ENCODE peak calls at places on chromosomes 4 and X, in four cellular contexts. T, U, D and N are unnamed samples.

GRCh38 chr4:114052227-114052626 is 72.8 kb upstream of the ARSJ start:
- DNase-seq in T (no peak), U (no peak), D (no peak), N (no peak)

GRCh38 chrX:150635952-150636351 is 57.2 kb upstream of the MTMR1 start:
- DNase-seq in T (peak; percentile 33), U (peak; percentile 76), D (no peak), N (no peak)

GRCh38 chrX:153688900-153689590 is 1.3 kb downstream of the SLC6A8 start:
- DNase-seq in T (no peak), U (peak; percentile 46), D (no peak), N (no peak)

GRCh38 chrX:63128509-63128908 is 222.6 kb downstream of the SPIN4 start:
- DNase-seq in T (no peak), U (peak; percentile 62), D (no peak), N (no peak)

GRCh38 chr4:108210989-108211725 is 42.4 kb upstream of the LEF1 start:
- DNase-seq in T (no peak), U (peak; percentile 75), D (no peak), N (no peak)

GRCh38 chrX:130937101-130937500 is 34.1 kb upstream of the ENOX2 start:
- DNase-seq in T (no peak), U (no peak), D (no peak), N (no peak)

GRCh38 chr4:40507977-40508376 is 121.7 kb downstream of the RBM47 start:
- DNase-seq in T (no peak), U (no peak), D (no peak), N (no peak)

GRCh38 chrX:66622209-66622608 is 16.7 kb downstream of the EDA2R start:
- DNase-seq in T (no peak), U (no peak), D (no peak), N (no peak)

GRCh38 chr4:32775049-32775448 is 2054.9 kb downstream of the PCDH7 start:
- DNase-seq in T (no peak), U (peak; percentile 69), D (no peak), N (no peak)

GRCh38 chr4:183960021-183960420 is 54.9 kb downstream of the STOX2 start:
- DNase-seq in T (peak; percentile 17), U (peak; percentile 40), D (no peak), N (no peak)

GRCh38 chr4:150297861-150298474 is 219.7 kb downstream of the DCLK2 start:
- DNase-seq in T (no peak), U (peak; percentile 76), D (no peak), N (peak; percentile 37)

GRCh38 chrX:9681422-9681821 is 84.2 kb downstream of the GPR143 start:
- DNase-seq in T (no peak), U (no peak), D (no peak), N (no peak)

GRCh38 chr4:78618426-78618825 is 66.9 kb downstream of the ANXA3 start:
- DNase-seq in T (no peak), U (no peak), D (no peak), N (no peak)

GRCh38 chr4:154329939-154330338 is 161.7 kb downstream of the DCHS2 start:
- DNase-seq in T (no peak), U (no peak), D (no peak), N (no peak)

GRCh38 chr4:154328030-154328429 is 163.6 kb downstream of the DCHS2 start:
- DNase-seq in T (no peak), U (no peak), D (no peak), N (no peak)

GRCh38 chr4:154332681-154333421 is 158.7 kb downstream of the DCHS2 start:
- DNase-seq in T (no peak), U (no peak), D (peak; percentile 57), N (peak; percentile 23)

DNA sequence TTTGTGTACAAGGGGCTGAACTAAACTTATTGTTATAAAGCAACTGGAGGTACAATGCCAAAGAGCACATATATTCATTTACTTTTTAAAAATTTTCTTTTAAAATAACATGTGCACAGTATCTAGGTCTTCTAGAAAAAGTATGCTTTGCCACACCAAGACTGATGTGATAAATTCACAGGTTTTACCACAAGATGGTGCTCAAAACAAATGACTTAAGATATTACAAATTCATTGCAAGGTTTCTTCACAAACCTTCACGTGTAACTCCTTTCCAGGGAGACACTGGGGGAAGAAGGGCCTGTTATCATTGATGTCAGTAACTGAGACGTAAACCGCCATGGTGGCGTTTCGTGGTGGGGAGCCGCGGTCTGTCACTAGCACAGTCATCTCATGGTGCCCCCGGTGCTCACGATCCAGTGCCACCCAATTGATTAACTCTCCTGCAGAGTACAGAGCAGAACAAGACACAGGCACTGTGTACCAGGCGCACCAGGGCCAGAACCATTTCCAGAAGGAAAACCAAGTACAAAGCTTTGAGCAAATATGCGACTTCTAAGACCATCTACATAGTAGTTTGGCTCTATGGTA is 162.2 kb downstream of the DCHS2 start:
- DNase-seq in T (no peak), U (peak; percentile 59), D (peak; percentile 47), N (no peak)
- TF ChIP-seq CTCF in T (peak; percentile 31), U (peak; percentile 54), D (no peak), N (no peak)

DNA sequence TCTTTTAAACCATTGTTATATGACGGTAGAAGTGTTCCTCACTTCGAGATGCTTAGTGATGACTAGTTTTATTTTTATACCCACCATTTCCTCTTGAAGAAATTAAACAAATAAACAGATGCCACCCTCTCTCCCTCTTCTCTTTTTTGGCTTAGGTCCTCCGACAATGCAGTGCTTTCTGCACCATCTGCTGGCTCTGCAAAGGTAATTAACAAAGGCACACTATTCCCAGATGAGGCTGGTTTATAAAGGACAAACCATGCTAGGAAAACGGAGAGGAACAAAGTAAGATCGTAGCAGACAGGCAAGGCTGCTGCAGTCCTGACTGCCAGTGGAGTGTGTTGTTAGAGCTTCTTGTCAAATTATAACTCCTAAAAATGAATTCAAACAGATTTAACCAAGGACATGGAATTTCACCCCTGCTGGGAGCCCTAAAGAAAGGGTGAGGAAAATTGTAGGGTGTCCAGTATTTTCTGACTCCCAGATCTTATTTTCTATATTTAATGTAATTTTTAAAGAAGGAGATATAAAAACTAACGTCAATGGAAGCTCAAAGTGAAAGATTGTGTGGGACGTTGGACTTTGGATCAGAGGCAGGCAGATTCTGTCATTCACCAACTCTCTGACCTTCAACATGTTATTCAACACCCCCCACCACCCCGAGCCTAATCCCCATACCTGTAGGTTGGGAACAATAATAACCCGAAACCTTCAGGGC is 142.1 kb downstream of the CPEB2 start:
- DNase-seq in T (no peak), U (no peak), D (no peak), N (no peak)
- TF ChIP-seq CTCF in T (peak; percentile 14), U (no peak), D (no peak), N (no peak)

DNA sequence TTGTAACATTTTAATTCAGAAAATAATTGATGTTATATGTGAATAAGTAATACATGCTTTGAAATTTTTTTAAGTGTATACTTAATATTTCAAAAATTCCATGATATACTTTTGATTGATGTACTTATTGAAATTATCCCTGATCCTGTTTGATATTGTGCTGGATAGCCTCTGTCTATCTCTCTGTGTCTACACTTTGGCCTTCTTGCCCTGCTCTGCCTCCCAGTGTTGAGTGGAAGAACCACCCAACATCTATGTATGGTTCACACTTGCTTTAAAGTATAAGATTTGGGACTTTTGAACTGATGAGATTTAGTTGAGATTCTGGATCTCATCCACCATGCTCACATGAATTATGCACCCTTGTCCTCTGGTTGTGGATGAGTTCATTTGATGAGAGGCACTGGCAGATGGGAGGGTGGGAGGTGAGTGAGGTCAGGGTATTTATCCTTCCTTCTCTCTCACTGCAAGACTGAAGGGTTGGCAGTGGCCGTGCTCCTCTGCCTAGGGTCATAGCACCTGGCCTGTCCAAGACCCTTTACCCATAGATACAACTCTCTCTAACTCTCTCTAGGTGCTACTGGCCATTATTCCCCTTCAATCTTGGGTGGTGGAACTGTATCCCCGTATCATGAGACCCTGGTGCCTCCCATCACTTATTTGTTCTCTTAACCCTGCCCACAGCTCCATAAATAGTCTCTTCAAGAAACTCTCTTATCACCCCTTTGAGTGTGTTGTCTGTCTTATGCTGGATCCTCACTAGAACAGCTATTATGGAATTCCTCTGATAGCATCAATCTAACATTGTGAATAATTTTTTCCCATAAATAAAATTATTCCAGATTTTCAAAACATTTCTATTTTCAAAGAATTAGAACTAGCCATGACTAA is 75.2 kb downstream of the CORIN start:
- DNase-seq in T (no peak), U (no peak), D (no peak), N (no peak)
- TF ChIP-seq CTCF in T (no peak), U (no peak), D (no peak), N (no peak)

GRCh38 chr4:28075557-28075956 is 1214.9 kb downstream of the STIM2 start:
- DNase-seq in T (no peak), U (no peak), D (no peak), N (no peak)

GRCh38 chr4:28073860-28074555 is 1213.4 kb downstream of the STIM2 start:
- DNase-seq in T (peak; percentile 1), U (peak; percentile 7), D (no peak), N (no peak)
- TF ChIP-seq CTCF in T (no peak), U (no peak), D (no peak), N (no peak)

GRCh38 chrX:23937100-23937499 is 29.3 kb downstream of the CXorf58 start:
- DNase-seq in T (no peak), U (no peak), D (no peak), N (no peak)
- TF ChIP-seq CTCF in T (no peak), U (no peak), D (no peak), N (no peak)

GRCh38 chr4:67288964-67289363 is 256.3 kb downstream of the CENPC start:
- DNase-seq in T (no peak), U (peak; percentile 55), D (no peak), N (no peak)
- TF ChIP-seq CTCF in T (no peak), U (peak; percentile 63), D (no peak), N (no peak)

GRCh38 chr4:148903388-148903787 is 461.2 kb upstream of the NR3C2 start:
- DNase-seq in T (no peak), U (no peak), D (no peak), N (no peak)

DNA sequence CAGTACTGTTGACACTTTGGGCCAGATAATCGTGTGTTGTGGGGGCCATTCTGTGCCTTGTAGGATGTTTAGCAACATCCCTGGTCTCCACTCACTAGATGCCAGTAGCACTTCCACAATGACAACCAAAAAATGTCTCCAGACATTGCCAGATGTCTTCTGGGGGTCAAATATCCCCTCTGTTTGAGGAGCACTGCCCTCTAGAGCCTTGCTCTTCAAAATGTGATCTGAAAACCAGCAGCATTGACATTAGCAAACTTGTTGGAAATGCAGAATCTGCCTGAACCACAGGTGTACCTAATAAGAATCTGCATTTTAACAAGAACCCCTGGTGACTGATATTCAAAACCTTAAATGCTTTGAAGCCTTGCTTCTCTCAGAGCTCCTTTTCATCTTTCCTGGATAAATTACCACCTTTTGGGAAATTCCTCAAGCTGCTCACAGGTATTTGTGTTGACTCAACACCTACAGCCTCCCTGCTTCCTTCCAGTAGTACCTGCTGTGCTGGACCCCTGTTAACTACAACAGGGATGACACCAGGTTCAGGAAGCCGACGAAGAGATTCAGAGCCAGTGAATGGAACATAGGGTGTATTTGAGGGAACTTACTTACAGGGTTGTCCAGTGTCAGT is 459.0 kb upstream of the NR3C2 start:
- DNase-seq in T (no peak), U (no peak), D (no peak), N (no peak)
- TF ChIP-seq CTCF in T (no peak), U (no peak), D (no peak), N (no peak)

GRCh38 chrX:27222661-27223060 is 240.5 kb downstream of the PPP4R3C start:
- DNase-seq in T (no peak), U (no peak), D (no peak), N (no peak)
- TF ChIP-seq CTCF in T (no peak), U (no peak), D (no peak), N (no peak)